ENCODE peak calls at places on chromosomes 3 and 15, in eight cellular contexts. S is K562, T is endothelial cell of umbilical vein, Q is OCI-LY7, F is IMR-90, D is HepG2, Y is mesenchymal stem cell, A is PC-3. H is an unnamed sample.

GRCh38 chr15:100727291-100727851 is 125.0 kb downstream of the ASB7 start:
- DNase-seq in Q (no peak), S (no peak), Y (no peak), A (no peak), T (no peak), F (no peak), D (no peak), H (no peak)

GRCh38 chr15:25534293-25534692 is 95.5 kb upstream of the UBE3A start:
- DNase-seq in Q (no peak), D (no peak), F (no peak), S (no peak), Y (no peak), T (no peak), A (no peak), H (no peak)

GRCh38 chr3:105866656-105867653 is 1.9 kb downstream of the CBLB start:
- DNase-seq in F (peak; percentile 40), S (peak; percentile 39), Y (peak; percentile 35), Q (peak; percentile 35), D (peak; percentile 72), T (peak; percentile 89), A (peak; percentile 59), H (no peak)

GRCh38 chr15:42138968-42139386 is 17.5 kb downstream of the PLA2G4F start:
- DNase-seq in T (no peak), F (no peak), D (peak; percentile 93), Q (no peak), A (no peak), S (no peak), Y (no peak), H (no peak)

GRCh38 chr3:198071602-198072285 is 111.7 kb downstream of the LMLN start:
- DNase-seq in A (peak; percentile 84), D (peak; percentile 59), Y (peak; percentile 98), S (peak; percentile 26), T (peak; percentile 79), Q (no peak), F (peak; percentile 97), H (peak; percentile 75)

GRCh38 chr3:71454513-71455423 is 128.8 kb downstream of the FOXP1 start:
- DNase-seq in A (no peak), S (no peak), Y (no peak), Q (peak; percentile 77), D (no peak), T (no peak), F (no peak), H (no peak)

GRCh38 chr3:50630394-50630793 is 13.4 kb downstream of the MAPKAPK3 start:
- DNase-seq in D (no peak), Y (no peak), Q (no peak), F (no peak), T (no peak), A (no peak), S (no peak), H (no peak)

GRCh38 chr3:57855281-57855680 is 99.2 kb downstream of the SLMAP start:
- DNase-seq in T (no peak), D (no peak), S (no peak), A (peak; percentile 62), Q (no peak), Y (peak; percentile 74), F (peak; percentile 86), H (no peak)

GRCh38 chr15:78292219-78292618 is 7.2 kb downstream of the SKIC8 start:
- DNase-seq in A (no peak), T (no peak), D (no peak), Y (no peak), S (no peak), F (no peak), Q (no peak), H (no peak)

GRCh38 chr15:67024322-67024997 is 40.9 kb upstream of the SMAD3 start:
- DNase-seq in S (peak; percentile 79), D (peak; percentile 77), T (peak; percentile 92), Q (no peak), Y (peak; percentile 98), F (peak; percentile 97), A (peak; percentile 90), H (peak; percentile 75)

GRCh38 chr15:67026171-67026967 is 39.0 kb upstream of the SMAD3 start:
- DNase-seq in A (no peak), T (no peak), Q (no peak), F (no peak), S (no peak), Y (no peak), D (no peak), H (no peak)

GRCh38 chr15:67023517-67024321 is 41.7 kb upstream of the SMAD3 start:
- DNase-seq in S (no peak), T (no peak), D (no peak), Q (no peak), F (no peak), Y (no peak), A (peak; percentile 35), H (peak; percentile 26)

GRCh38 chr15:67024998-67025368 is 40.4 kb upstream of the SMAD3 start:
- DNase-seq in T (peak; percentile 52), S (no peak), Y (peak; percentile 40), D (no peak), A (no peak), F (no peak), Q (no peak), H (no peak)

GRCh38 chr15:67025719-67026118 is 39.7 kb upstream of the SMAD3 start:
- DNase-seq in A (peak; percentile 70), Y (peak; percentile 77), S (no peak), D (no peak), T (peak; percentile 76), F (peak; percentile 51), Q (no peak), H (peak; percentile 47)
- H3K4me1 ChIP-seq in A (peaks cover 57% of the 10 kb centered on the region), Y (peaks cover 20% of the 10 kb centered on the region), S (peaks cover 44% of the 10 kb centered on the region), D (peaks cover 50% of the 10 kb centered on the region), T (peaks cover 38% of the 10 kb centered on the region), F (peaks cover 30% of the 10 kb centered on the region), Q (no peaks in the 10 kb centered on the region), H (peaks cover 69% of the 10 kb centered on the region)

GRCh38 chr15:51697150-51697549 is 15.8 kb downstream of the SCG3 start:
- DNase-seq in Q (no peak), T (no peak), S (no peak), Y (no peak), A (no peak), F (no peak), D (no peak), H (no peak)
- H3K4me2 ChIP-seq in Q (no peak overlapping the region), T (no peak overlapping the region), S (no peak overlapping the region), Y (no peak overlapping the region), A (no peak overlapping the region), F (no peak overlapping the region), D (no peak overlapping the region), H (no peak overlapping the region)

DNA sequence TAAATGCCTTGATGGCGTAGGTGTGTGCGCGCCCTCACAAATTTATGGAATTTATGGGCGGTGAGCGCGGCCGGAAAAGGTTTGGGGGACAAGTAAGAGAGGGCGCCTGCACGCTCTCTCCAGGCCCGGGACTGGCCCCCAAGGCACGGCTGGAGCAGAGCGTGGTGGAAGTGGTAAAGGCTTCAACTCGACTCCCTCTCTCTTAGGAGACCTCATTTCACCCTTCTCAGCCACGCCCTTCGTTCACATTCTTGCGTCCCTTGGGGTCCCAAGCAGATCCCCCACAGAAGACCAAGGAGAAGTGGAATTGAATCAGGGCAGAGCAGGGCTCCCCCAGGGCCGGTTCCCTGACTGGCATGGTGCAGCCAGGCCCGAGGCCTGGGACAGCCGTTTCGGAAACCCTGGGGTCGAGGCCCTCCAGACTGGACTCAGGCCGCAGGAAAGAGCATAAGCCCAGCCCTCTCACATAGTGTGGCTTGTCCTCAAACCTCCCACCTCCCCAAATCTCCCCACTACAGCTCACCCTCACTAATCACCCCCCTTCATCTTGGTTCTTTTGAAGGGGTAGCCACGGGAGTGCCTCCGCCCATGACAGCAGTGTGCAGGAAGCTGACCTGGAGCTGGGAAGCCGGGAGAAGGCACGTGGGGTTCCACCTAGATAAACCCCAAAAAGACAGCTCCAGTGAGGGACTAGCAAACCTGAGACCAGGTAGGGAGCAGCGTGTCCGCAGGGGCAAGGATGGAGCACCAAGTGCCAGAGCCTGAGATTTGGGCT is 75.6 kb upstream of the POLG start:
- DNase-seq in D (no peak), F (no peak), Y (no peak), T (no peak), Q (no peak), S (no peak), A (no peak), H (no peak)
- H3K9me3 ChIP-seq in D (no peaks in the 10 kb centered on the region), F (peaks cover 8% of the 10 kb centered on the region), Y (peaks cover 3% of the 10 kb centered on the region), T (no peaks in the 10 kb centered on the region), Q (no peaks in the 10 kb centered on the region), S (no peaks in the 10 kb centered on the region), A (no peaks in the 10 kb centered on the region), H (no peaks in the 10 kb centered on the region)

GRCh38 chr3:62723636-62724217 is 151.5 kb downstream of the CADPS start:
- DNase-seq in S (no peak), Q (peak; percentile 82), Y (no peak), T (no peak), D (no peak), F (no peak), A (no peak), H (no peak)

GRCh38 chr3:62732183-62732904 is 142.9 kb downstream of the CADPS start:
- DNase-seq in F (no peak), D (peak; percentile 88), A (no peak), Y (no peak), S (no peak), Q (peak; percentile 17), T (no peak), H (no peak)

GRCh38 chr3:62727576-62727975 is 147.6 kb downstream of the CADPS start:
- DNase-seq in A (no peak), Q (no peak), S (no peak), T (peak; percentile 42), F (no peak), Y (no peak), D (no peak), H (no peak)

GRCh38 chr3:62724503-62724902 is 150.7 kb downstream of the CADPS start:
- DNase-seq in F (no peak), A (no peak), T (no peak), Y (no peak), D (no peak), Q (peak; percentile 47), S (no peak), H (no peak)

DNA sequence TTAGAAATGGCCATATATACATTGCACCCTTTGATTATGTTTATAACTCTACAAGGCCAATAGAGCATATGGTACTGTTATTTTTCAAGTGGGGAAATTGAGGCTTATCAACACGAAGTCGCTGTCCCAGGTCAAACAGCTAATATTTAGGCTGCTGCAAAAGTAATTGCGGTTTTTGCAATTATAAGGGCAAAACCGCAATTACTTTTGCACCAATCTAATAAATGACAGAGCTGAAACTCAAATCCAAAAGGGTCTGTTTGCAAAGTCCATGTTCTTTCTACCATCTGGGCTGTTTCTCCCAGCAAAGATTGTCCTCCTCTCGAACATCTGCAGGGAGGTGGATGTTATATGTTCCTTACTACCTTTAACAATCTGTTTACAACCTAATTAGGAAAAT is 147.2 kb downstream of the CADPS start:
- DNase-seq in Y (no peak), A (no peak), F (no peak), T (no peak), Q (no peak), D (no peak), S (no peak), H (no peak)
- H3K4me1 ChIP-seq in Y (no peaks in the 10 kb centered on the region), A (no peaks in the 10 kb centered on the region), F (no peaks in the 10 kb centered on the region), T (no peaks in the 10 kb centered on the region), Q (peaks cover 76% of the 10 kb centered on the region), D (peaks cover 18% of the 10 kb centered on the region), S (no peaks in the 10 kb centered on the region), H (no peaks in the 10 kb centered on the region)

GRCh38 chr3:194250104-194251002 is 100.8 kb downstream of the CPN2 start:
- DNase-seq in A (no peak), F (peak; percentile 25), Q (no peak), D (no peak), Y (peak; percentile 78), T (no peak), S (no peak), H (no peak)
- H3K4me2 ChIP-seq in A (no peak overlapping the region), F (no peak overlapping the region), Q (no peak overlapping the region), D (peak overlapping the region; percentile 51), Y (no peak overlapping the region), T (no peak overlapping the region), S (peak overlapping the region; percentile 33), H (no peak overlapping the region)

H was measured in PC-9.